ENCODE peak calls at places on chromosomes 13 and 19, in four cellular contexts. One of them, this sample, is unnamed. For H3K4me1, the result is how much of the 10 kb centered on the place peaks cover.

GRCh38 chr19:37977992-37978391 is 71.0 kb downstream of the SIPA1L3 start:
- DNase-seq in H9: no peak
- DNase-seq in H1: no peak
- DNase-seq in neuronal stem cell: no peak
- DNase-seq in this sample: peak

GRCh38 chr19:56441206-56441792 is 35.8 kb downstream of the ZNF667 start:
- DNase-seq in H9: no peak
- DNase-seq in H1: no peak
- DNase-seq in neuronal stem cell: no peak
- DNase-seq in this sample: no peak

GRCh38 chr19:38737297-38737865 is 6.9 kb downstream of the CAPN12 start:
- DNase-seq in H9: no peak
- DNase-seq in H1: no peak
- DNase-seq in neuronal stem cell: no peak
- DNase-seq in this sample: no peak

GRCh38 chr19:56622374-56622773 is 20.6 kb upstream of the SMIM17 start:
- DNase-seq in H9: no peak
- DNase-seq in H1: no peak
- DNase-seq in neuronal stem cell: no peak
- DNase-seq in this sample: no peak

GRCh38 chr13:45751882-45752281 is 49.8 kb downstream of the CBY2 start:
- DNase-seq in H9: no peak
- DNase-seq in H1: no peak
- DNase-seq in neuronal stem cell: no peak
- DNase-seq in this sample: no peak

GRCh38 chr13:41645313-41645712 is 188.0 kb downstream of the RGCC start:
- DNase-seq in H9: no peak
- DNase-seq in H1: no peak
- DNase-seq in neuronal stem cell: no peak
- DNase-seq in this sample: peak

GRCh38 chr19:18650468-18651001 is 13.7 kb downstream of the KLHL26 start:
- DNase-seq in H9: no peak
- DNase-seq in H1: no peak
- DNase-seq in neuronal stem cell: no peak
- DNase-seq in this sample: peak

GRCh38 chr19:13089139-13089856 is 13.4 kb downstream of the LYL1 start:
- DNase-seq in H9: peak
- DNase-seq in H1: no peak
- DNase-seq in neuronal stem cell: no peak
- DNase-seq in this sample: no peak

GRCh38 chr13:102729560-102730275 is 34.9 kb upstream of the METTL21C start:
- DNase-seq in H9: no peak
- DNase-seq in H1: no peak
- DNase-seq in neuronal stem cell: no peak
- DNase-seq in this sample: no peak

GRCh38 chr13:91630916-91631315 is 232.5 kb downstream of the GPC5 start:
- DNase-seq in H9: no peak
- DNase-seq in H1: no peak
- DNase-seq in neuronal stem cell: no peak
- DNase-seq in this sample: no peak

GRCh38 chr19:38559428-38560401 is 58.0 kb downstream of the MAP4K1 start:
- DNase-seq in H9: no peak
- DNase-seq in H1: no peak
- DNase-seq in neuronal stem cell: no peak
- DNase-seq in this sample: no peak

GRCh38 chr19:41587101-41587837 is 11.3 kb downstream of the CEACAM21 start:
- DNase-seq in H9: no peak
- DNase-seq in H1: no peak
- DNase-seq in neuronal stem cell: no peak
- DNase-seq in this sample: no peak

GRCh38 chr13:51801631-51802099 is 2.3 kb downstream of the DHRS12 start:
- DNase-seq in H9: no peak
- DNase-seq in H1: no peak
- DNase-seq in neuronal stem cell: peak
- DNase-seq in this sample: no peak

DNA sequence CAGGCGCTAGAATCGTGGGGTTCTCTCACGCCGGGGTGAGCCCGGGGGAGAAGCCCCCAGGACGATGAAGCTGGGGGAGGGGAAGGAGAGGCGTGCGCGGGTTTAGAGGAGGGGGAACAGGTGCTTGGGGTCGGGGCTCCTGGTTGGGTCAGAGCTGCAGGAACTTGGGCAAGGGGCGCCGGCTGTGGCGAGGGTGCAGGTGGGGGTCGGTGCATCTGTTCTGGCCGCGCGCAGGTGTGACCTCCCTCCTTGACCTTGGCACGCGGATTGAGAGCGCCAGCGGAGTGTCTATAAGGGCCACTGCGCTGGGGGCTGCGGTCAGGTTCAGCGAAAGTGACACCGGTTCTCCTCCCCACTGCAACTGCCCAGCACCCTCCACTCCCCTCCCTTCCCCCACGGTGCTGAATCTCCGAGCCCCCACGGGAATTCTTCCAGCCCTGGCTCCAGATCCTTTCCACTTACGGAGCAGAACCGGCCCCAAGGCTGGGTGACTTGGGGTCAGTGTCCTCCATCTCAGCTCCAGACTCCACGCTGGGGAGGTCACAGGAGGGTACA is 618 bp downstream of the TMEM38A start:
- DNase-seq in H9: peak
- DNase-seq in H1: no peak
- DNase-seq in neuronal stem cell: no peak
- DNase-seq in this sample: no peak
- H3K4me1 ChIP-seq in H9: under half
- H3K4me1 ChIP-seq in H1: under half
- H3K4me1 ChIP-seq in neuronal stem cell: under half
- H3K4me1 ChIP-seq in this sample: under half

DNA sequence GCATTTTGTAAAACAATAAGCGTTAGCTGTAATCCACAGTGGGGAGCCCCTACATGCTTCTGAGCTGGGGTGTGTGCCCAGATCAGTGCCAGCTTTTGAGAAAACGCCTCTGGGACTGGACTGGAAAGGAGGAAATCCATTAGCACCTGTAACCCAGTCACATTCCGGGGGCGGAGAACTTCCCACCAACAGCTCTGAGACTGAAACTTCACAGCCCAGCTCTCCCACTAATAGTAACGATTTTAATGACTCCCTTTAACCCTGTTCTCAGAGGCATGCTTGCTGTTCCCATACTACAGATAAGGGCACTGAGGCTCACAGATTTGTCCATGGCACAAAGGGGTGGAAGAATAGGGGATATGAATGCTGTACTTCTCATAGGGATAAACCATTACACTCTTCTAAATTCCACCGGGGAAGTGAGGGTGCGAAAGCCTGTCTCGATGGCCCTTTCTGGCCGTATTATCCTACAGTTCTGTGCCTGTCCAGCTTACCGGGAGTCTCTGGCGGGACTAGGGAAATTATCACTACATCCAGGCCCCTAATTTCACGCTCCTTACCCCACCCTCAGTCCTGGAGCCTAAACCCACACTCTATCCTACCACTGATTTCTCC is 815 bp downstream of the FBXO46 start:
- DNase-seq in H9: no peak
- DNase-seq in H1: no peak
- DNase-seq in neuronal stem cell: no peak
- DNase-seq in this sample: peak
- H2BK15ac ChIP-seq in H9: no peak
- H2BK15ac ChIP-seq in H1: no peak
- H2BK15ac ChIP-seq in neuronal stem cell: no peak
- H2BK15ac ChIP-seq in this sample: no peak

GRCh38 chr13:75455962-75456361 is 26.0 kb downstream of the TBC1D4 start:
- DNase-seq in H9: no peak
- DNase-seq in H1: no peak
- DNase-seq in neuronal stem cell: no peak
- DNase-seq in this sample: no peak
- H2BK12ac ChIP-seq in H9: no peak
- H2BK12ac ChIP-seq in H1: no peak
- H2BK12ac ChIP-seq in neuronal stem cell: no peak
- H2BK12ac ChIP-seq in this sample: no peak

GRCh38 chr13:62360609-62361008 is 945.0 kb upstream of the PCDH20 start:
- DNase-seq in H9: no peak
- DNase-seq in H1: no peak
- DNase-seq in neuronal stem cell: no peak
- DNase-seq in this sample: no peak
- H3K4me1 ChIP-seq in H9: under half
- H3K4me1 ChIP-seq in H1: under half
- H3K4me1 ChIP-seq in neuronal stem cell: under half
- H3K4me1 ChIP-seq in this sample: under half

GRCh38 chr13:110245421-110245899 is 61.5 kb downstream of the COL4A1 start:
- DNase-seq in H9: no peak
- DNase-seq in H1: no peak
- DNase-seq in neuronal stem cell: no peak
- DNase-seq in this sample: peak

GRCh38 chr13:110244096-110244830 is 62.7 kb downstream of the COL4A1 start:
- DNase-seq in H9: no peak
- DNase-seq in H1: no peak
- DNase-seq in neuronal stem cell: no peak
- DNase-seq in this sample: no peak

GRCh38 chr13:110244926-110245325 is 62.0 kb downstream of the COL4A1 start:
- DNase-seq in H9: no peak
- DNase-seq in H1: no peak
- DNase-seq in neuronal stem cell: no peak
- DNase-seq in this sample: no peak

GRCh38 chr13:110248449-110249143 is 58.4 kb downstream of the COL4A1 start:
- DNase-seq in H9: no peak
- DNase-seq in H1: no peak
- DNase-seq in neuronal stem cell: no peak
- DNase-seq in this sample: no peak

DNA sequence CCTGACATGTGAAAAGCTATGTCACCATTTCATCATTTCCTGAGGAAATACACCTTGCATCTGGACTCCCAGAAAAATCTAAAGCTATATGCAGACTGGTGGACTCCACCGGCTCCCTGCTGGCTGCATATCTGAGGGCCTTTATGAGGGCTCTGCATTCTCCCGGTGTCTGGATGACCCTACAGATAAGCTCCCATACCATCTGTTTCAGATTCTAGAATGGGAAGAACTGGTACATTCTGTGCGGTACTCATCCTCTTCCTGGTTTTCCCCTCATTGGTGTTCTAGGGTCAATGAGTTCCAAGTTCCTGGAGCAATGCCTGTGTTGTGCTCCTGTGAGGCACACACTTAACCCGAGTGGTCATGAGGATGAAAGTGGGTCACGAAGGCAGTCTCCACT is 60.4 kb downstream of the COL4A1 start:
- DNase-seq in H9: no peak
- DNase-seq in H1: no peak
- DNase-seq in neuronal stem cell: no peak
- DNase-seq in this sample: no peak
- H2BK15ac ChIP-seq in H9: no peak
- H2BK15ac ChIP-seq in H1: no peak
- H2BK15ac ChIP-seq in neuronal stem cell: no peak
- H2BK15ac ChIP-seq in this sample: no peak

DNA sequence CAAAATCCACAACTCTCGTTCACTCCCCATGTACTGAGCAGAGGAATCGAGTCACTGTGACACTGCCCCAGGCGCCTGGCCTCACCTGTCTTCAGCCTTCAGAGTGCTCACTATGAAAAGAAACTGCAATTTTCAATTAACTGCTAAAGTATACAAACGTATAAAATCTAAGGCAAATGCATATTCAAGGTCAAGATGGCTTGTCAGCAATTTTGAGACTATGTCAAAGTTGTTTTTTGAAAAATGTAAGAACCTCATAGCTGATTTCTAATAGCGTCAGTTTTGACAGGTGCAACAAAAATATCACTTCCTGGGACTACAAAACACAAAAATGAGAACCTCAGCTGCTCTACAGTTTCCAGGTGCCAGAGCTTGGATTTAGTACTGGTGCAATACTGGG is 31.4 kb downstream of the TUBGCP3 start:
- DNase-seq in H9: no peak
- DNase-seq in H1: no peak
- DNase-seq in neuronal stem cell: no peak
- DNase-seq in this sample: no peak
- H2BK12ac ChIP-seq in H9: no peak
- H2BK12ac ChIP-seq in H1: no peak
- H2BK12ac ChIP-seq in neuronal stem cell: no peak
- H2BK12ac ChIP-seq in this sample: no peak

GRCh38 chr19:10915511-10916091 is 12.8 kb downstream of the YIPF2 start:
- DNase-seq in H9: peak
- DNase-seq in H1: no peak
- DNase-seq in neuronal stem cell: no peak
- DNase-seq in this sample: peak

GRCh38 chr19:10908380-10908960 is 20.0 kb downstream of the YIPF2 start:
- DNase-seq in H9: peak
- DNase-seq in H1: no peak
- DNase-seq in neuronal stem cell: no peak
- DNase-seq in this sample: no peak

GRCh38 chr19:10912619-10913018 is 15.8 kb downstream of the YIPF2 start:
- DNase-seq in H9: peak
- DNase-seq in H1: no peak
- DNase-seq in neuronal stem cell: no peak
- DNase-seq in this sample: no peak

GRCh38 chr19:10913716-10914340 is 14.6 kb downstream of the YIPF2 start:
- DNase-seq in H9: peak
- DNase-seq in H1: no peak
- DNase-seq in neuronal stem cell: no peak
- DNase-seq in this sample: no peak

GRCh38 chr19:10911579-10912363 is 16.7 kb downstream of the YIPF2 start:
- DNase-seq in H9: peak
- DNase-seq in H1: no peak
- DNase-seq in neuronal stem cell: no peak
- DNase-seq in this sample: no peak
- H3K4me1 ChIP-seq in H9: under half
- H3K4me1 ChIP-seq in H1: under half
- H3K4me1 ChIP-seq in neuronal stem cell: under half
- H3K4me1 ChIP-seq in this sample: under half

DNA sequence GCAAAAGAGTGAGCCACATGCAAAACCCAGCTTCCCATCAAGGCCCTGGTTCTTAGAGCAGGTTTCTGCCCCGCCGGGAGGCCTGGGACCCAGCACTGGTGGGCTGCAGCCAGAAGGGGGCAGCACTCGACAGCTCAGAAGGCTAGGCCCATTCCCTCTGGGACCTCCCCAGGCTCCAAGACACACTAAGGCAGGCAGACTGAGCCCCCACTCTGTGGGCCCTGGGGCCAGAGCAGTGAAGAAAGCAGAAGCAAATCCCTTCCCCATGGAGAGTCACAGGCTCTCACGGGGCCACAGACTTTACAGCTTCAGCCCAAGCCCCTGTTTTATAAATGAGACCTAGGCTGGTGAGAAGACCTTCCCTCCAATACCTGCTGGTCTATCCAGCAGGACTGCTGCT is 109.4 kb downstream of the ABCC4 start:
- DNase-seq in H9: peak
- DNase-seq in H1: peak
- DNase-seq in neuronal stem cell: peak
- DNase-seq in this sample: peak
- H2BK15ac ChIP-seq in H9: no peak
- H2BK15ac ChIP-seq in H1: no peak
- H2BK15ac ChIP-seq in neuronal stem cell: no peak
- H2BK15ac ChIP-seq in this sample: no peak